ENCODE peak calls at places on chromosomes 5 and 9, in five cellular contexts. F, C, T, Q and H are unnamed samples.

GRCh38 chr9:105251733-105252404 is 7.4 kb downstream of the SLC44A1 start:
- DNase-seq in F (no peak), C (no peak), T (no peak), Q (no peak), H (no peak)

GRCh38 chr5:73160239-73160671 is 12.7 kb upstream of the TMEM174 start:
- DNase-seq in F (no peak), C (no peak), T (no peak), Q (no peak), H (no peak)

GRCh38 chr5:6115866-6116265 is 262.5 kb downstream of the MED10 start:
- DNase-seq in F (peak; percentile 54), C (no peak), T (no peak), Q (peak; percentile 3), H (no peak)

GRCh38 chr5:135456238-135457099 is 4.3 kb upstream of the TIFAB start:
- DNase-seq in F (no peak), C (peak; percentile 70), T (no peak), Q (peak; percentile 84), H (peak; percentile 97)

GRCh38 chr9:113955076-113955752 is 79.1 kb downstream of the ZNF618 start:
- DNase-seq in F (peak; percentile 37), C (peak; percentile 91), T (no peak), Q (peak; percentile 82), H (peak; percentile 51)

GRCh38 chr5:141650851-141651727 is at the start of gene FCHSD1:
- DNase-seq in F (peak; percentile 91), C (peak; percentile 71), T (peak; percentile 88), Q (peak; percentile 72), H (peak; percentile 79)

GRCh38 chr5:119476341-119476740 is 24.0 kb downstream of the HSD17B4 start:
- DNase-seq in F (no peak), C (no peak), T (no peak), Q (no peak), H (no peak)

GRCh38 chr9:94581711-94582110 is 11.9 kb downstream of the FBP2 start:
- DNase-seq in F (no peak), C (no peak), T (no peak), Q (no peak), H (no peak)

GRCh38 chr9:84285381-84285780 is 55.2 kb downstream of the SLC28A3 start:
- DNase-seq in F (no peak), C (no peak), T (no peak), Q (no peak), H (no peak)

GRCh38 chr5:111385970-111386831 is 126.1 kb downstream of the STARD4 start:
- DNase-seq in F (no peak), C (no peak), T (no peak), Q (no peak), H (no peak)

GRCh38 chr5:175443514-175444059 is 395 bp downstream of the DRD1 start:
- DNase-seq in F (no peak), C (peak; percentile 8), T (no peak), Q (no peak), H (peak; percentile 8)

GRCh38 chr5:71883745-71884103 is 164.6 kb downstream of the CARTPT start:
- DNase-seq in F (no peak), C (peak; percentile 50), T (no peak), Q (peak; percentile 74), H (no peak)

GRCh38 chr5:72280655-72281069 is 39.4 kb downstream of the MRPS27 start:
- DNase-seq in F (peak; percentile 34), C (peak; percentile 71), T (no peak), Q (peak; percentile 70), H (peak; percentile 64)

GRCh38 chr5:50415912-50416311 is 25.2 kb downstream of the EMB start:
- DNase-seq in F (no peak), C (no peak), T (no peak), Q (no peak), H (no peak)

GRCh38 chr9:12414514-12414913 is 278.7 kb upstream of the TYRP1 start:
- DNase-seq in F (no peak), C (no peak), T (no peak), Q (no peak), H (no peak)

GRCh38 chr9:130140701-130141100 is 31.5 kb upstream of the NCS1 start:
- DNase-seq in F (no peak), C (no peak), T (no peak), Q (no peak), H (no peak)

GRCh38 chr5:146283344-146283761 is 55.3 kb upstream of the POU4F3 start:
- DNase-seq in F (no peak), C (peak; percentile 78), T (no peak), Q (peak; percentile 83), H (peak; percentile 81)

GRCh38 chr9:107675476-107676264 is 186.1 kb upstream of the KLF4 start:
- DNase-seq in F (no peak), C (no peak), T (no peak), Q (no peak), H (no peak)

GRCh38 chr9:134943836-134944235 is 26.1 kb upstream of the FCN1 start:
- DNase-seq in F (no peak), C (no peak), T (no peak), Q (no peak), H (no peak)

GRCh38 chr5:142422426-142422825 is 97.6 kb upstream of the SPRY4 start:
- DNase-seq in F (no peak), C (peak; percentile 70), T (no peak), Q (peak; percentile 73), H (peak; percentile 81)

GRCh38 chr5:136364307-136364706 is 1.0 kb downstream of the TRPC7 start:
- DNase-seq in F (no peak), C (no peak), T (no peak), Q (peak; percentile 1), H (peak; percentile 18)

GRCh38 chr5:172620506-172620905 is 20.6 kb upstream of the NEURL1B start:
- DNase-seq in F (no peak), C (no peak), T (no peak), Q (no peak), H (no peak)

GRCh38 chr5:173204185-173204979 is 30.6 kb downstream of the NKX2-5 start:
- DNase-seq in F (no peak), C (peak; percentile 51), T (no peak), Q (peak; percentile 48), H (no peak)

GRCh38 chr5:1672396-1672795 is 127.2 kb downstream of the MRPL36 start:
- DNase-seq in F (no peak), C (no peak), T (no peak), Q (no peak), H (no peak)
- TF ChIP-seq CTCF in F (no peak), C (no peak), T (no peak), Q (no peak), H (no peak)

GRCh38 chr5:10634562-10634961 is 70.7 kb downstream of the ANKRD33B start:
- DNase-seq in F (no peak), C (no peak), T (no peak), Q (no peak), H (no peak)

GRCh38 chr5:10637944-10638343 is 74.1 kb downstream of the ANKRD33B start:
- DNase-seq in F (no peak), C (no peak), T (no peak), Q (no peak), H (no peak)

GRCh38 chr5:10635257-10635860 is 71.5 kb downstream of the ANKRD33B start:
- DNase-seq in F (no peak), C (peak; percentile 18), T (no peak), Q (peak; percentile 74), H (peak; percentile 39)

GRCh38 chr5:10635861-10636350 is 72.0 kb downstream of the ANKRD33B start:
- DNase-seq in F (no peak), C (no peak), T (no peak), Q (no peak), H (no peak)

DNA sequence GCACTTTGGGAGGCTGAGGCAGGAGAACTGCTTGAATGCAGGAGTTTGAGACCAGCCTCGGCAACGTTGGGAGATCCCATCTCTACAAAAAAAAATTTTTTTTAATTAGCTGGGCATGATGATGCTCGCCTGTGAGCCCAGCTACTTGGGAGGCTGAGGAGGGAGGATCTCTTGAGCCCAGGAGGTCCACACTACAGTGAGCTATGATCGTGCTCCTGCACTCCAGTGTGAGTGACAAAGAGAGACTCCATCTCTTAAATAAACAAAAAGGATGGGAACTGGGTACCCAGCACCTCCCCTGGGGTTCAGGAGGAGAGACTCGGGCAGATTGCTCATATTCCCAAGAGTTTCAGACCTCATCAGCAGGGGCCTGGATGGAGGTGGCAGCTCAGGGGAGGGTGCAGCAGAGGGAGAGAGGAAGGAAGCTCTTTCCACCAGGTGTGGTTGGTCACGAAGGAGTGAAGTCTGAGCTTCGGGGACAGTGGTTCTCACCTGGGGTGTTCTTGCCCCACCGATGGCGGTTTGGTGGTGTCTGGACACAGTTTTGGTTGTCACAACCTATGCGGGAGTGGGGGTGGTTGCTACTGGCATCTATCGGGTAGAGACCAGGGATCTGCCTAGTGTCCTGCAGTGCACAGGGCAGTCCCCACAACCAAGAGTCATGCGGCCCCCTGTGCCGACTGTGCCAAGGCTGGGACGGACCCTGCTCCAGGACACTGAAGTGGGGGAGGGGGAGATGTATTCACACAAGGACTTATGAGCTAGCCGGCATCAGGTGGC is 72.7 kb downstream of the ANKRD33B start:
- DNase-seq in F (no peak), C (no peak), T (no peak), Q (no peak), H (no peak)
- H3K4me3 ChIP-seq in F (no peak overlapping the region), C (no peak overlapping the region), T (no peak overlapping the region), Q (no peak overlapping the region), H (no peak overlapping the region)

DNA sequence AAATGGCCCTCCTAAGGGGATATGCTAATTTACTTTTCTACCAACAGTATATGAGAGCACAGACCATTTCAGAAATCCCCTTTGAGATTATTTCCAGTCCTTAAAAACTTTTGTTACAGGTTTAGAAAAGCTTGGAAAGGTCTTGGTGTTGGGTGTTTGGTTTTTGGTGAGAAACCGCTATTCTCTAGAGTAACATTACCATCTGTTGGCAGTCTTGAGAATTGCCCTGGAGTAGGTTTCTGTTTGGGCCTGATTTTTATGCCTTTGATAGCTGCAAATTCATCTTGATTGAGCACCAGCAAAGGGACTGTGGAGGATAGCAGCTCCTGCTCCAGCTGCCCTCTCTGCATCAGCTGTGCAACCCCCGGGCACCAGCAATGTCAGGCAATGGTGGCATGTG is 8.0 kb downstream of the NUDT2 start:
- DNase-seq in F (no peak), C (no peak), T (no peak), Q (no peak), H (peak; percentile 52)
- TF ChIP-seq CTCF in F (no peak), C (peak; percentile 16), T (no peak), Q (no peak), H (peak; percentile 17)

DNA sequence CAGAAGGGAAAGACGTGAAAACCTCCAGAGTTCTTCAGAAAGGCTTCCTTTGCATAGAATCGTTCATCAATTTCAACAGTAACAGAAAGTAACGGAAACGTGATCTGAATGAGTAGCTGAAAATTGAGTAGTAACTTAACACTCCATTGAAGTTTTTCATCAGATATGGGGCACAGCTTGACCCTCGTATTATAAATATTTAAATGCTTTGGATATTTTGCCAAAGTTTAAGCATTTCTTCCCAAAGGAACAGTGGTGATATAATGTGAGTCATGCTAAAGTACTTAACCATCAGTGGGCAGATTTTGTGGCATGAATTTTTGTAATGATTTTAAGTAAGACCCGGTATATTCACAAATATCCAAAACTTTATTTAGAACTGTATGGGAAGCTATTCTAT is 67.4 kb upstream of the ADAMTS19 start:
- DNase-seq in F (no peak), C (no peak), T (no peak), Q (no peak), H (no peak)
- H3K4me3 ChIP-seq in F (no peak overlapping the region), C (no peak overlapping the region), T (no peak overlapping the region), Q (no peak overlapping the region), H (no peak overlapping the region)